ENCODE peak calls at places on chromosome 4, in five cellular contexts. One of them, this sample, is unnamed.

GRCh38 chr4:184826315-184827266 is 823 bp upstream of the ACSL1 start:
- DNase-seq in prostate gland: no peak
- DNase-seq in endothelial cell of umbilical vein: peak; percentile 36
- DNase-seq in CD8-positive, alpha-beta memory T cell: peak; percentile 76
- DNase-seq in mucosa of descending colon: peak; percentile 79
- DNase-seq in this sample: peak; percentile 46

GRCh38 chr4:156642161-156642560 is 329.4 kb downstream of the PDGFC start:
- DNase-seq in endothelial cell of umbilical vein: no peak
- DNase-seq in CD8-positive, alpha-beta memory T cell: no peak
- DNase-seq in mucosa of descending colon: no peak
- DNase-seq in prostate gland: no peak
- DNase-seq in this sample: no peak

GRCh38 chr4:93407493-93408275 is 420.9 kb upstream of the ATOH1 start:
- DNase-seq in prostate gland: no peak
- DNase-seq in mucosa of descending colon: no peak
- DNase-seq in CD8-positive, alpha-beta memory T cell: no peak
- DNase-seq in endothelial cell of umbilical vein: no peak
- DNase-seq in this sample: no peak

GRCh38 chr4:152156448-152156847 is 379.4 kb downstream of the FBXW7 start:
- DNase-seq in endothelial cell of umbilical vein: no peak
- DNase-seq in mucosa of descending colon: no peak
- DNase-seq in prostate gland: no peak
- DNase-seq in CD8-positive, alpha-beta memory T cell: no peak
- DNase-seq in this sample: no peak

GRCh38 chr4:60134106-60134505 is 1066.0 kb upstream of the ADGRL3 start:
- DNase-seq in CD8-positive, alpha-beta memory T cell: no peak
- DNase-seq in prostate gland: no peak
- DNase-seq in mucosa of descending colon: no peak
- DNase-seq in endothelial cell of umbilical vein: no peak
- DNase-seq in this sample: no peak

GRCh38 chr4:139214039-139214534 is 37.1 kb upstream of the ELF2 start:
- DNase-seq in mucosa of descending colon: no peak
- DNase-seq in endothelial cell of umbilical vein: no peak
- DNase-seq in prostate gland: peak; percentile 41
- DNase-seq in CD8-positive, alpha-beta memory T cell: no peak
- DNase-seq in this sample: peak; percentile 31

GRCh38 chr4:184313058-184313709 is 95.5 kb upstream of the ENPP6 start:
- DNase-seq in prostate gland: no peak
- DNase-seq in endothelial cell of umbilical vein: no peak
- DNase-seq in CD8-positive, alpha-beta memory T cell: no peak
- DNase-seq in mucosa of descending colon: no peak
- DNase-seq in this sample: no peak

GRCh38 chr4:5821665-5822358 is 71.1 kb downstream of the CRMP1 start:
- DNase-seq in endothelial cell of umbilical vein: no peak
- DNase-seq in prostate gland: no peak
- DNase-seq in CD8-positive, alpha-beta memory T cell: no peak
- DNase-seq in mucosa of descending colon: no peak
- DNase-seq in this sample: no peak

GRCh38 chr4:151409470-151410313 is 716 bp downstream of the FHIP1A start:
- DNase-seq in prostate gland: peak; percentile 62
- DNase-seq in mucosa of descending colon: peak; percentile 68
- DNase-seq in endothelial cell of umbilical vein: no peak
- DNase-seq in CD8-positive, alpha-beta memory T cell: no peak
- DNase-seq in this sample: peak; percentile 49

GRCh38 chr4:978957-979701 is 5.8 kb upstream of the DGKQ start:
- DNase-seq in CD8-positive, alpha-beta memory T cell: no peak
- DNase-seq in prostate gland: no peak
- DNase-seq in endothelial cell of umbilical vein: peak; percentile 43
- DNase-seq in mucosa of descending colon: no peak
- DNase-seq in this sample: no peak

GRCh38 chr4:22483551-22483981 is 32.3 kb downstream of the ADGRA3 start:
- DNase-seq in prostate gland: no peak
- DNase-seq in CD8-positive, alpha-beta memory T cell: no peak
- DNase-seq in mucosa of descending colon: no peak
- DNase-seq in endothelial cell of umbilical vein: no peak
- DNase-seq in this sample: no peak

GRCh38 chr4:107050525-107051135 is 14.5 kb upstream of the DKK2 start:
- DNase-seq in mucosa of descending colon: no peak
- DNase-seq in CD8-positive, alpha-beta memory T cell: no peak
- DNase-seq in endothelial cell of umbilical vein: peak; percentile 12
- DNase-seq in prostate gland: no peak
- DNase-seq in this sample: no peak

GRCh38 chr4:73620115-73620792 is at the start of gene RASSF6:
- DNase-seq in endothelial cell of umbilical vein: no peak
- DNase-seq in CD8-positive, alpha-beta memory T cell: no peak
- DNase-seq in prostate gland: peak; percentile 75
- DNase-seq in mucosa of descending colon: peak; percentile 91
- DNase-seq in this sample: peak; percentile 89

GRCh38 chr4:101366331-101366730 is 19.0 kb upstream of the PPP3CA start:
- DNase-seq in mucosa of descending colon: no peak
- DNase-seq in endothelial cell of umbilical vein: no peak
- DNase-seq in CD8-positive, alpha-beta memory T cell: no peak
- DNase-seq in prostate gland: no peak
- DNase-seq in this sample: no peak

GRCh38 chr4:5712517-5712916 is 1.5 kb downstream of the EVC start:
- DNase-seq in prostate gland: no peak
- DNase-seq in mucosa of descending colon: no peak
- DNase-seq in endothelial cell of umbilical vein: no peak
- DNase-seq in CD8-positive, alpha-beta memory T cell: no peak
- DNase-seq in this sample: no peak

GRCh38 chr4:20890752-20891151 is 190.5 kb downstream of the PACRGL start:
- DNase-seq in endothelial cell of umbilical vein: no peak
- DNase-seq in prostate gland: no peak
- DNase-seq in CD8-positive, alpha-beta memory T cell: no peak
- DNase-seq in mucosa of descending colon: no peak
- DNase-seq in this sample: no peak

GRCh38 chr4:24202579-24202978 is 312.7 kb upstream of the PPARGC1A start:
- DNase-seq in endothelial cell of umbilical vein: no peak
- DNase-seq in CD8-positive, alpha-beta memory T cell: no peak
- DNase-seq in prostate gland: no peak
- DNase-seq in mucosa of descending colon: no peak
- DNase-seq in this sample: no peak

GRCh38 chr4:161188578-161188977 is 975.2 kb downstream of the FSTL5 start:
- DNase-seq in endothelial cell of umbilical vein: no peak
- DNase-seq in CD8-positive, alpha-beta memory T cell: no peak
- DNase-seq in mucosa of descending colon: no peak
- DNase-seq in prostate gland: no peak
- DNase-seq in this sample: no peak

GRCh38 chr4:35771571-35771970 is 472.7 kb downstream of the ARAP2 start:
- DNase-seq in endothelial cell of umbilical vein: no peak
- DNase-seq in prostate gland: no peak
- DNase-seq in CD8-positive, alpha-beta memory T cell: no peak
- DNase-seq in mucosa of descending colon: no peak
- DNase-seq in this sample: no peak

GRCh38 chr4:40736910-40737309 is 12.8 kb upstream of the NSUN7 start:
- DNase-seq in CD8-positive, alpha-beta memory T cell: no peak
- DNase-seq in mucosa of descending colon: no peak
- DNase-seq in prostate gland: no peak
- DNase-seq in endothelial cell of umbilical vein: peak; percentile 30
- DNase-seq in this sample: no peak

GRCh38 chr4:81096566-81096965 is 66.1 kb downstream of the BMP3 start:
- DNase-seq in CD8-positive, alpha-beta memory T cell: no peak
- DNase-seq in prostate gland: no peak
- DNase-seq in endothelial cell of umbilical vein: no peak
- DNase-seq in mucosa of descending colon: no peak
- DNase-seq in this sample: no peak

GRCh38 chr4:12716896-12717295 is 767.2 kb downstream of the RAB28 start:
- DNase-seq in mucosa of descending colon: no peak
- DNase-seq in endothelial cell of umbilical vein: no peak
- DNase-seq in prostate gland: no peak
- DNase-seq in CD8-positive, alpha-beta memory T cell: no peak
- DNase-seq in this sample: no peak

GRCh38 chr4:160406426-160406825 is 1303.5 kb downstream of the RAPGEF2 start:
- DNase-seq in mucosa of descending colon: no peak
- DNase-seq in CD8-positive, alpha-beta memory T cell: no peak
- DNase-seq in prostate gland: no peak
- DNase-seq in endothelial cell of umbilical vein: no peak
- DNase-seq in this sample: no peak

GRCh38 chr4:112516076-112516385 is at the start of gene NEUROG2:
- DNase-seq in endothelial cell of umbilical vein: no peak
- DNase-seq in mucosa of descending colon: no peak
- DNase-seq in prostate gland: no peak
- DNase-seq in CD8-positive, alpha-beta memory T cell: no peak
- DNase-seq in this sample: no peak

GRCh38 chr4:14184265-14184664 is 556.7 kb upstream of the BOD1L1 start:
- DNase-seq in mucosa of descending colon: no peak
- DNase-seq in prostate gland: no peak
- DNase-seq in CD8-positive, alpha-beta memory T cell: no peak
- DNase-seq in endothelial cell of umbilical vein: peak; percentile 49
- DNase-seq in this sample: no peak

GRCh38 chr4:7156273-7157139 is 35.8 kb upstream of the SORCS2 start:
- DNase-seq in CD8-positive, alpha-beta memory T cell: no peak
- DNase-seq in endothelial cell of umbilical vein: peak; percentile 11
- DNase-seq in prostate gland: no peak
- DNase-seq in mucosa of descending colon: no peak
- DNase-seq in this sample: no peak

GRCh38 chr4:150123982-150124670 is 45.9 kb downstream of the DCLK2 start:
- DNase-seq in endothelial cell of umbilical vein: no peak
- DNase-seq in mucosa of descending colon: no peak
- DNase-seq in prostate gland: no peak
- DNase-seq in CD8-positive, alpha-beta memory T cell: no peak
- DNase-seq in this sample: no peak

GRCh38 chr4:83109480-83110221 is 4.9 kb downstream of the PLAC8 start:
- DNase-seq in prostate gland: peak; percentile 18
- DNase-seq in endothelial cell of umbilical vein: peak; percentile 52
- DNase-seq in mucosa of descending colon: peak; percentile 74
- DNase-seq in CD8-positive, alpha-beta memory T cell: peak; percentile 46
- DNase-seq in this sample: peak; percentile 53

GRCh38 chr4:8708401-8709021 is 115.9 kb downstream of the CPZ start:
- DNase-seq in CD8-positive, alpha-beta memory T cell: no peak
- DNase-seq in mucosa of descending colon: peak; percentile 25
- DNase-seq in endothelial cell of umbilical vein: no peak
- DNase-seq in prostate gland: no peak
- DNase-seq in this sample: no peak

GRCh38 chr4:186891859-186892486 is 168.3 kb upstream of the FAT1 start:
- DNase-seq in CD8-positive, alpha-beta memory T cell: no peak
- DNase-seq in endothelial cell of umbilical vein: no peak
- DNase-seq in mucosa of descending colon: no peak
- DNase-seq in prostate gland: no peak
- DNase-seq in this sample: no peak

GRCh38 chr4:68272860-68273259 is 27.4 kb upstream of the TMPRSS11B start:
- DNase-seq in CD8-positive, alpha-beta memory T cell: no peak
- DNase-seq in prostate gland: no peak
- DNase-seq in mucosa of descending colon: no peak
- DNase-seq in endothelial cell of umbilical vein: no peak
- DNase-seq in this sample: no peak

GRCh38 chr4:151267822-151268535 is 9.0 kb upstream of the PRSS48 start:
- DNase-seq in CD8-positive, alpha-beta memory T cell: no peak
- DNase-seq in mucosa of descending colon: no peak
- DNase-seq in endothelial cell of umbilical vein: no peak
- DNase-seq in prostate gland: no peak
- DNase-seq in this sample: no peak

GRCh38 chr4:48462363-48462762 is 20.8 kb upstream of the SLC10A4 start:
- DNase-seq in prostate gland: no peak
- DNase-seq in mucosa of descending colon: no peak
- DNase-seq in CD8-positive, alpha-beta memory T cell: no peak
- DNase-seq in endothelial cell of umbilical vein: no peak
- DNase-seq in this sample: no peak

DNA sequence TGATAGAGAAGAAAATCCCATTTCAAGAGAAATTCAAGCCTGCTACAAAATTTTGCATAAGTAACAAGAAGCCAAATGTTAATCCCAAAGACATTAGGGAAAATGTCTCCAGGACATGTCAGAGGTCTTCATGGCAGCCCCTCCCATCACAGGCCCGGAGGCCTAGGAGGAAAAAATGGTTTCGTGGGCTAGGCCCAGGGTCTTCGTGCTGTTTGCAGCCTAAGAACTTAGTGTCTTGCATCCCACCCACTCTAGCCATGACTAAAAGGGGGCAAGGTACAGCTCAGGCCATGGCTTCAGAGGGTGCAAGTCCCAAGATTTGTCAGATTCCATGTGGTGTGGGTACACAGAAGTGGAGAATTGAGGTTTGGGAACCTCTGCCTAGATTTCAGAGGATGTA is 57.8 kb upstream of the TAPT1 start:
- DNase-seq in mucosa of descending colon: no peak
- DNase-seq in prostate gland: no peak
- DNase-seq in endothelial cell of umbilical vein: no peak
- DNase-seq in CD8-positive, alpha-beta memory T cell: no peak
- DNase-seq in this sample: no peak
- H3K4me1 ChIP-seq in mucosa of descending colon: no peaks in the 10 kb centered on the region
- H3K4me1 ChIP-seq in prostate gland: no peaks in the 10 kb centered on the region
- H3K4me1 ChIP-seq in endothelial cell of umbilical vein: no peaks in the 10 kb centered on the region
- H3K4me1 ChIP-seq in CD8-positive, alpha-beta memory T cell: no peaks in the 10 kb centered on the region
- H3K4me1 ChIP-seq in this sample: no peaks in the 10 kb centered on the region

GRCh38 chr4:43330288-43330687 is 437.8 kb downstream of the GRXCR1 start:
- DNase-seq in CD8-positive, alpha-beta memory T cell: no peak
- DNase-seq in prostate gland: no peak
- DNase-seq in mucosa of descending colon: no peak
- DNase-seq in endothelial cell of umbilical vein: no peak
- DNase-seq in this sample: no peak
- H3K4me1 ChIP-seq in CD8-positive, alpha-beta memory T cell: no peaks in the 10 kb centered on the region
- H3K4me1 ChIP-seq in prostate gland: no peaks in the 10 kb centered on the region
- H3K4me1 ChIP-seq in mucosa of descending colon: no peaks in the 10 kb centered on the region
- H3K4me1 ChIP-seq in endothelial cell of umbilical vein: no peaks in the 10 kb centered on the region
- H3K4me1 ChIP-seq in this sample: no peaks in the 10 kb centered on the region

GRCh38 chr4:115228851-115229250 is 115.4 kb upstream of the NDST4 start:
- DNase-seq in endothelial cell of umbilical vein: no peak
- DNase-seq in CD8-positive, alpha-beta memory T cell: no peak
- DNase-seq in prostate gland: no peak
- DNase-seq in mucosa of descending colon: no peak
- DNase-seq in this sample: no peak
- H3K4me1 ChIP-seq in endothelial cell of umbilical vein: no peaks in the 10 kb centered on the region
- H3K4me1 ChIP-seq in CD8-positive, alpha-beta memory T cell: no peaks in the 10 kb centered on the region
- H3K4me1 ChIP-seq in prostate gland: no peaks in the 10 kb centered on the region
- H3K4me1 ChIP-seq in mucosa of descending colon: no peaks in the 10 kb centered on the region
- H3K4me1 ChIP-seq in this sample: no peaks in the 10 kb centered on the region

GRCh38 chr4:115315182-115315581 is 201.8 kb upstream of the NDST4 start:
- DNase-seq in prostate gland: no peak
- DNase-seq in endothelial cell of umbilical vein: no peak
- DNase-seq in CD8-positive, alpha-beta memory T cell: no peak
- DNase-seq in mucosa of descending colon: no peak
- DNase-seq in this sample: no peak
- H3K4me1 ChIP-seq in prostate gland: no peaks in the 10 kb centered on the region
- H3K4me1 ChIP-seq in endothelial cell of umbilical vein: no peaks in the 10 kb centered on the region
- H3K4me1 ChIP-seq in CD8-positive, alpha-beta memory T cell: no peaks in the 10 kb centered on the region
- H3K4me1 ChIP-seq in mucosa of descending colon: no peaks in the 10 kb centered on the region
- H3K4me1 ChIP-seq in this sample: no peaks in the 10 kb centered on the region

DNA sequence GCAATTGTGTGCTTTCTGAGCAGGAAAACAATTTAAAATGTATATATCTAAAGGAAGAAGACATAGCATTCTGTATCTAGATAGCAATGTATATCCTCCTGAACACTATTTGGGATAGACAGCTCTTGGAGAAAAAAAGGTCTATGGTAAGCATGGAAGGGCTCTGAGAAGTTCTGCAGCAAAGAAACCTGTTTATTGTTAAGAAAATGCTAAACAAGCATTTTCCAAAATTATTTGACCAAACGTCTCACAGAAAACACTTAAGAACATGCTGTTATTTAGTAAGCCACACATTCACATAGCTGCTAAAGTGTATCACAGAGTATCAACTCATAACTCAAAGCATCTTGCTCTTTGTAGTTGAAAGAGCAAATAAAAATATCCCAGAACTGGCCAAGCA is 67.9 kb downstream of the SH3RF1 start:
- DNase-seq in CD8-positive, alpha-beta memory T cell: no peak
- DNase-seq in endothelial cell of umbilical vein: no peak
- DNase-seq in mucosa of descending colon: no peak
- DNase-seq in prostate gland: no peak
- DNase-seq in this sample: no peak
- H3K4me1 ChIP-seq in CD8-positive, alpha-beta memory T cell: no peaks in the 10 kb centered on the region
- H3K4me1 ChIP-seq in endothelial cell of umbilical vein: peaks cover 18% of the 10 kb centered on the region
- H3K4me1 ChIP-seq in mucosa of descending colon: peaks cover 4% of the 10 kb centered on the region
- H3K4me1 ChIP-seq in prostate gland: no peaks in the 10 kb centered on the region
- H3K4me1 ChIP-seq in this sample: peaks cover 29% of the 10 kb centered on the region

GRCh38 chr4:128471576-128471975 is 184.0 kb upstream of the PGRMC2 start:
- DNase-seq in endothelial cell of umbilical vein: no peak
- DNase-seq in CD8-positive, alpha-beta memory T cell: no peak
- DNase-seq in mucosa of descending colon: no peak
- DNase-seq in prostate gland: no peak
- DNase-seq in this sample: no peak
- H3K4me1 ChIP-seq in endothelial cell of umbilical vein: peaks cover 5% of the 10 kb centered on the region
- H3K4me1 ChIP-seq in CD8-positive, alpha-beta memory T cell: no peaks in the 10 kb centered on the region
- H3K4me1 ChIP-seq in mucosa of descending colon: peaks cover 6% of the 10 kb centered on the region
- H3K4me1 ChIP-seq in prostate gland: no peaks in the 10 kb centered on the region
- H3K4me1 ChIP-seq in this sample: no peaks in the 10 kb centered on the region

This sample was measured in stomach.